ENCODE peak calls at places on chromosomes 16 and 17, in ten cellular contexts. One of them, this sample, is unnamed.

GRCh38 chr17:7914771-7915610 is 1.1 kb downstream of the RNF227 start:
- DNase-seq in M059J: no peak
- DNase-seq in GM23248: peak
- DNase-seq in head of caudate nucleus: no peak
- DNase-seq in upper lobe of right lung: no peak
- DNase-seq in lung: no peak
- DNase-seq in NCI-H1930: no peak
- DNase-seq in T-helper 1 cell: no peak
- DNase-seq in endothelial cell: no peak
- DNase-seq in NCI-H774: no peak
- DNase-seq in this sample: no peak

GRCh38 chr16:59210955-59211541 is 476.9 kb upstream of the GOT2 start:
- DNase-seq in NCI-H774: no peak
- DNase-seq in head of caudate nucleus: no peak
- DNase-seq in lung: no peak
- DNase-seq in endothelial cell: peak
- DNase-seq in NCI-H1930: no peak
- DNase-seq in T-helper 1 cell: no peak
- DNase-seq in GM23248: peak
- DNase-seq in upper lobe of right lung: no peak
- DNase-seq in M059J: peak
- DNase-seq in this sample: peak

GRCh38 chr16:19005561-19006445 is 22.1 kb downstream of the TMC7 start:
- DNase-seq in upper lobe of right lung: no peak
- DNase-seq in T-helper 1 cell: no peak
- DNase-seq in head of caudate nucleus: peak
- DNase-seq in M059J: peak
- DNase-seq in endothelial cell: no peak
- DNase-seq in NCI-H1930: no peak
- DNase-seq in GM23248: peak
- DNase-seq in NCI-H774: no peak
- DNase-seq in lung: no peak
- DNase-seq in this sample: no peak

GRCh38 chr16:4414187-4414909 is 2.0 kb downstream of the CORO7 start:
- DNase-seq in M059J: no peak
- DNase-seq in NCI-H1930: no peak
- DNase-seq in lung: no peak
- DNase-seq in head of caudate nucleus: no peak
- DNase-seq in NCI-H774: peak
- DNase-seq in T-helper 1 cell: peak
- DNase-seq in upper lobe of right lung: no peak
- DNase-seq in endothelial cell: no peak
- DNase-seq in GM23248: no peak
- DNase-seq in this sample: no peak

GRCh38 chr17:81277421-81277820 is 17.7 kb downstream of the SLC38A10 start:
- DNase-seq in head of caudate nucleus: peak
- DNase-seq in NCI-H1930: no peak
- DNase-seq in lung: peak
- DNase-seq in T-helper 1 cell: no peak
- DNase-seq in M059J: no peak
- DNase-seq in GM23248: no peak
- DNase-seq in NCI-H774: no peak
- DNase-seq in upper lobe of right lung: peak
- DNase-seq in endothelial cell: no peak
- DNase-seq in this sample: no peak

GRCh38 chr16:27355610-27356009 is 41.8 kb downstream of the IL4R start:
- DNase-seq in NCI-H1930: no peak
- DNase-seq in GM23248: peak
- DNase-seq in lung: peak
- DNase-seq in upper lobe of right lung: peak
- DNase-seq in M059J: peak
- DNase-seq in NCI-H774: no peak
- DNase-seq in endothelial cell: peak
- DNase-seq in head of caudate nucleus: no peak
- DNase-seq in T-helper 1 cell: peak
- DNase-seq in this sample: no peak

GRCh38 chr17:78993241-78993956 is 13.7 kb upstream of the LGALS3BP start:
- DNase-seq in lung: no peak
- DNase-seq in NCI-H1930: peak
- DNase-seq in upper lobe of right lung: peak
- DNase-seq in endothelial cell: peak
- DNase-seq in head of caudate nucleus: peak
- DNase-seq in NCI-H774: peak
- DNase-seq in GM23248: peak
- DNase-seq in T-helper 1 cell: no peak
- DNase-seq in M059J: no peak
- DNase-seq in this sample: peak

GRCh38 chr17:77884967-77885641 is 73.4 kb upstream of the TNRC6C start:
- DNase-seq in endothelial cell: no peak
- DNase-seq in T-helper 1 cell: no peak
- DNase-seq in lung: no peak
- DNase-seq in GM23248: no peak
- DNase-seq in head of caudate nucleus: no peak
- DNase-seq in NCI-H1930: no peak
- DNase-seq in M059J: no peak
- DNase-seq in NCI-H774: no peak
- DNase-seq in upper lobe of right lung: no peak
- DNase-seq in this sample: no peak

GRCh38 chr16:84312783-84313382 is 18.2 kb downstream of the WFDC1 start:
- DNase-seq in M059J: no peak
- DNase-seq in lung: no peak
- DNase-seq in T-helper 1 cell: no peak
- DNase-seq in GM23248: no peak
- DNase-seq in NCI-H774: no peak
- DNase-seq in endothelial cell: no peak
- DNase-seq in NCI-H1930: peak
- DNase-seq in upper lobe of right lung: peak
- DNase-seq in head of caudate nucleus: peak
- DNase-seq in this sample: no peak

GRCh38 chr16:87052506-87052905 is 264.7 kb downstream of the C16orf95 start:
- DNase-seq in lung: no peak
- DNase-seq in M059J: no peak
- DNase-seq in GM23248: peak
- DNase-seq in head of caudate nucleus: no peak
- DNase-seq in endothelial cell: no peak
- DNase-seq in T-helper 1 cell: no peak
- DNase-seq in upper lobe of right lung: no peak
- DNase-seq in NCI-H1930: no peak
- DNase-seq in NCI-H774: no peak
- DNase-seq in this sample: no peak

GRCh38 chr17:35244345-35245195 is 1.7 kb downstream of the SLFN5 start:
- DNase-seq in GM23248: peak
- DNase-seq in NCI-H1930: no peak
- DNase-seq in upper lobe of right lung: peak
- DNase-seq in lung: peak
- DNase-seq in M059J: peak
- DNase-seq in endothelial cell: peak
- DNase-seq in NCI-H774: no peak
- DNase-seq in head of caudate nucleus: no peak
- DNase-seq in T-helper 1 cell: peak
- DNase-seq in this sample: no peak

GRCh38 chr17:66309793-66310192 is 7.4 kb downstream of the PRKCA start:
- DNase-seq in T-helper 1 cell: no peak
- DNase-seq in head of caudate nucleus: peak
- DNase-seq in NCI-H1930: no peak
- DNase-seq in NCI-H774: no peak
- DNase-seq in M059J: no peak
- DNase-seq in endothelial cell: no peak
- DNase-seq in lung: no peak
- DNase-seq in upper lobe of right lung: no peak
- DNase-seq in GM23248: no peak
- DNase-seq in this sample: no peak

GRCh38 chr16:84041421-84041820 is 1.2 kb downstream of the SLC38A8 start:
- DNase-seq in upper lobe of right lung: no peak
- DNase-seq in T-helper 1 cell: no peak
- DNase-seq in GM23248: no peak
- DNase-seq in NCI-H1930: no peak
- DNase-seq in M059J: no peak
- DNase-seq in endothelial cell: no peak
- DNase-seq in lung: no peak
- DNase-seq in NCI-H774: no peak
- DNase-seq in head of caudate nucleus: no peak
- DNase-seq in this sample: no peak

GRCh38 chr17:1617620-1618174 is 10.9 kb downstream of the SLC43A2 start:
- DNase-seq in M059J: peak
- DNase-seq in lung: no peak
- DNase-seq in NCI-H774: no peak
- DNase-seq in NCI-H1930: no peak
- DNase-seq in T-helper 1 cell: no peak
- DNase-seq in endothelial cell: no peak
- DNase-seq in GM23248: peak
- DNase-seq in upper lobe of right lung: no peak
- DNase-seq in head of caudate nucleus: no peak
- DNase-seq in this sample: no peak

GRCh38 chr16:86772671-86773338 is 194.5 kb downstream of the FOXL1 start:
- DNase-seq in GM23248: peak
- DNase-seq in head of caudate nucleus: no peak
- DNase-seq in endothelial cell: no peak
- DNase-seq in NCI-H774: no peak
- DNase-seq in lung: no peak
- DNase-seq in M059J: peak
- DNase-seq in upper lobe of right lung: no peak
- DNase-seq in NCI-H1930: no peak
- DNase-seq in T-helper 1 cell: no peak
- DNase-seq in this sample: no peak

GRCh38 chr17:77110006-77110374 is 30.8 kb upstream of the SEC14L1 start:
- DNase-seq in M059J: peak
- DNase-seq in NCI-H774: no peak
- DNase-seq in endothelial cell: peak
- DNase-seq in T-helper 1 cell: no peak
- DNase-seq in GM23248: peak
- DNase-seq in head of caudate nucleus: no peak
- DNase-seq in upper lobe of right lung: no peak
- DNase-seq in lung: no peak
- DNase-seq in NCI-H1930: no peak
- DNase-seq in this sample: no peak

GRCh38 chr17:8147141-8147804 is 4.9 kb downstream of the PER1 start:
- DNase-seq in NCI-H1930: no peak
- DNase-seq in NCI-H774: no peak
- DNase-seq in M059J: no peak
- DNase-seq in T-helper 1 cell: no peak
- DNase-seq in head of caudate nucleus: no peak
- DNase-seq in lung: no peak
- DNase-seq in upper lobe of right lung: peak
- DNase-seq in GM23248: no peak
- DNase-seq in endothelial cell: no peak
- DNase-seq in this sample: no peak

GRCh38 chr17:15958484-15958854 is 13.5 kb downstream of the ADORA2B start:
- DNase-seq in endothelial cell: no peak
- DNase-seq in lung: no peak
- DNase-seq in NCI-H774: no peak
- DNase-seq in head of caudate nucleus: no peak
- DNase-seq in upper lobe of right lung: no peak
- DNase-seq in T-helper 1 cell: no peak
- DNase-seq in GM23248: no peak
- DNase-seq in M059J: no peak
- DNase-seq in NCI-H1930: no peak
- DNase-seq in this sample: no peak

GRCh38 chr16:1054660-1055556 is 17.6 kb upstream of the SSTR5 start:
- DNase-seq in lung: no peak
- DNase-seq in NCI-H774: no peak
- DNase-seq in endothelial cell: peak
- DNase-seq in NCI-H1930: no peak
- DNase-seq in M059J: peak
- DNase-seq in head of caudate nucleus: peak
- DNase-seq in upper lobe of right lung: peak
- DNase-seq in T-helper 1 cell: no peak
- DNase-seq in GM23248: peak
- DNase-seq in this sample: peak

GRCh38 chr16:2386990-2387389 is 42.3 kb upstream of the CCNF start:
- DNase-seq in NCI-H774: peak
- DNase-seq in lung: no peak
- DNase-seq in GM23248: no peak
- DNase-seq in endothelial cell: peak
- DNase-seq in upper lobe of right lung: no peak
- DNase-seq in head of caudate nucleus: no peak
- DNase-seq in T-helper 1 cell: no peak
- DNase-seq in NCI-H1930: no peak
- DNase-seq in M059J: no peak
- DNase-seq in this sample: no peak

GRCh38 chr17:51166198-51166986 is at the start of gene NME2:
- DNase-seq in upper lobe of right lung: peak
- DNase-seq in endothelial cell: peak
- DNase-seq in NCI-H1930: peak
- DNase-seq in head of caudate nucleus: peak
- DNase-seq in lung: peak
- DNase-seq in M059J: peak
- DNase-seq in GM23248: peak
- DNase-seq in T-helper 1 cell: peak
- DNase-seq in NCI-H774: peak
- DNase-seq in this sample: peak

GRCh38 chr16:2027024-2028010 is 615 bp downstream of the NHERF2 start:
- DNase-seq in lung: no peak
- DNase-seq in head of caudate nucleus: no peak
- DNase-seq in NCI-H774: no peak
- DNase-seq in NCI-H1930: no peak
- DNase-seq in T-helper 1 cell: no peak
- DNase-seq in endothelial cell: no peak
- DNase-seq in GM23248: peak
- DNase-seq in upper lobe of right lung: peak
- DNase-seq in M059J: peak
- DNase-seq in this sample: peak

GRCh38 chr17:36546418-36547093 is 1.8 kb downstream of the GGNBP2 start:
- DNase-seq in NCI-H774: no peak
- DNase-seq in GM23248: peak
- DNase-seq in upper lobe of right lung: no peak
- DNase-seq in lung: no peak
- DNase-seq in head of caudate nucleus: no peak
- DNase-seq in T-helper 1 cell: no peak
- DNase-seq in M059J: no peak
- DNase-seq in endothelial cell: no peak
- DNase-seq in NCI-H1930: no peak
- DNase-seq in this sample: no peak

GRCh38 chr16:25838724-25839186 is 147.0 kb downstream of the HS3ST4 start:
- DNase-seq in head of caudate nucleus: no peak
- DNase-seq in NCI-H774: peak
- DNase-seq in M059J: peak
- DNase-seq in endothelial cell: peak
- DNase-seq in T-helper 1 cell: no peak
- DNase-seq in NCI-H1930: peak
- DNase-seq in lung: no peak
- DNase-seq in GM23248: peak
- DNase-seq in upper lobe of right lung: no peak
- DNase-seq in this sample: no peak

GRCh38 chr16:58501242-58502131 is 1.5 kb downstream of the NDRG4 start:
- DNase-seq in NCI-H1930: peak
- DNase-seq in NCI-H774: peak
- DNase-seq in lung: no peak
- DNase-seq in head of caudate nucleus: peak
- DNase-seq in GM23248: peak
- DNase-seq in M059J: no peak
- DNase-seq in endothelial cell: peak
- DNase-seq in T-helper 1 cell: peak
- DNase-seq in upper lobe of right lung: peak
- DNase-seq in this sample: no peak

GRCh38 chr16:63742150-63742549 is 1379.7 kb downstream of the CDH11 start:
- DNase-seq in T-helper 1 cell: no peak
- DNase-seq in M059J: no peak
- DNase-seq in endothelial cell: no peak
- DNase-seq in NCI-H1930: no peak
- DNase-seq in upper lobe of right lung: no peak
- DNase-seq in GM23248: no peak
- DNase-seq in lung: no peak
- DNase-seq in NCI-H774: no peak
- DNase-seq in head of caudate nucleus: no peak
- DNase-seq in this sample: no peak

GRCh38 chr17:81346908-81347349 is 48.3 kb upstream of the BAHCC1 start:
- DNase-seq in endothelial cell: no peak
- DNase-seq in M059J: no peak
- DNase-seq in upper lobe of right lung: no peak
- DNase-seq in T-helper 1 cell: no peak
- DNase-seq in head of caudate nucleus: no peak
- DNase-seq in NCI-H774: no peak
- DNase-seq in NCI-H1930: no peak
- DNase-seq in GM23248: no peak
- DNase-seq in lung: no peak
- DNase-seq in this sample: no peak

GRCh38 chr17:33014751-33015150 is 23.1 kb downstream of the SPACA3 start:
- DNase-seq in GM23248: no peak
- DNase-seq in upper lobe of right lung: peak
- DNase-seq in M059J: no peak
- DNase-seq in lung: no peak
- DNase-seq in T-helper 1 cell: no peak
- DNase-seq in head of caudate nucleus: no peak
- DNase-seq in NCI-H1930: no peak
- DNase-seq in NCI-H774: no peak
- DNase-seq in endothelial cell: no peak
- DNase-seq in this sample: peak